ENCODE peak calls at places on chromosomes 4 and X, in five cellular contexts. G, E, Y, C and S are unnamed samples. For H3K4me1, the result is how much of the 10 kb centered on the place peaks cover.

GRCh38 chr4:20383283-20383682 is 131.6 kb downstream of the SLIT2 start:
- DNase-seq in G (no peak), E (no peak), Y (no peak), C (no peak), S (no peak)

GRCh38 chr4:156873776-156874175 is 97.8 kb downstream of the PDGFC start:
- DNase-seq in G (no peak), E (no peak), Y (no peak), C (no peak), S (no peak)

GRCh38 chr4:108453366-108453765 is 167.0 kb upstream of the RPL34 start:
- DNase-seq in G (no peak), E (no peak), Y (no peak), C (no peak), S (no peak)

GRCh38 chr4:10333942-10334341 is 123.3 kb downstream of the ZNF518B start:
- DNase-seq in G (no peak), E (no peak), Y (no peak), C (no peak), S (peak)

GRCh38 chr4:71460368-71460767 is 121.5 kb downstream of the SLC4A4 start:
- DNase-seq in G (no peak), E (no peak), Y (no peak), C (no peak), S (no peak)

GRCh38 chr4:15917297-15917696 is 21.2 kb downstream of the FGFBP1 start:
- DNase-seq in G (no peak), E (no peak), Y (no peak), C (no peak), S (no peak)

GRCh38 chrX:11724122-11725017 is 33.7 kb upstream of the MSL3 start:
- DNase-seq in G (no peak), E (peak), Y (no peak), C (no peak), S (peak)

GRCh38 chrX:11509786-11510185 is 155.9 kb downstream of the ARHGAP6 start:
- DNase-seq in G (no peak), E (no peak), Y (no peak), C (no peak), S (peak)

GRCh38 chr4:139457318-139457717 is 3.4 kb downstream of the RAB33B start:
- DNase-seq in G (no peak), E (no peak), Y (no peak), C (no peak), S (no peak)

GRCh38 chrX:72714471-72714916 is 388 bp upstream of the PHKA1 start:
- DNase-seq in G (peak), E (peak), Y (peak), C (peak), S (peak)

GRCh38 chrX:20060961-20061868 is 55.5 kb downstream of the MAP7D2 start:
- DNase-seq in G (no peak), E (no peak), Y (no peak), C (no peak), S (no peak)

GRCh38 chrX:10109695-10110094 is 47.1 kb upstream of the CLCN4 start:
- DNase-seq in G (peak), E (no peak), Y (no peak), C (no peak), S (no peak)

GRCh38 chrX:10110984-10111363 is 45.8 kb upstream of the CLCN4 start:
- DNase-seq in G (no peak), E (no peak), Y (no peak), C (no peak), S (no peak)

GRCh38 chrX:10110316-10110932 is 46.4 kb upstream of the CLCN4 start:
- DNase-seq in G (no peak), E (no peak), Y (no peak), C (no peak), S (no peak)

GRCh38 chrX:10112510-10112909 is 44.3 kb upstream of the CLCN4 start:
- DNase-seq in G (no peak), E (no peak), Y (no peak), C (no peak), S (no peak)

GRCh38 chrX:10111364-10112148 is 45.2 kb upstream of the CLCN4 start:
- DNase-seq in G (no peak), E (no peak), Y (no peak), C (peak), S (no peak)
- H3K4me1 ChIP-seq in G (under half), E (under half), Y (under half), C (under half), S (under half)

GRCh38 chr4:185738851-185739250 is 73.1 kb downstream of the SORBS2 start:
- DNase-seq in G (no peak), E (no peak), Y (no peak), C (no peak), S (no peak)
- H3K4me3 ChIP-seq in G (no peak), E (no peak), Y (no peak), C (peak), S (no peak)

GRCh38 chrX:114095789-114096188 is 488.1 kb upstream of the HTR2C start:
- DNase-seq in G (no peak), E (no peak), Y (no peak), C (no peak), S (no peak)
- TF ChIP-seq CTCF in G (no peak), E (no peak), Y (no peak), C (no peak), S (no peak)

DNA sequence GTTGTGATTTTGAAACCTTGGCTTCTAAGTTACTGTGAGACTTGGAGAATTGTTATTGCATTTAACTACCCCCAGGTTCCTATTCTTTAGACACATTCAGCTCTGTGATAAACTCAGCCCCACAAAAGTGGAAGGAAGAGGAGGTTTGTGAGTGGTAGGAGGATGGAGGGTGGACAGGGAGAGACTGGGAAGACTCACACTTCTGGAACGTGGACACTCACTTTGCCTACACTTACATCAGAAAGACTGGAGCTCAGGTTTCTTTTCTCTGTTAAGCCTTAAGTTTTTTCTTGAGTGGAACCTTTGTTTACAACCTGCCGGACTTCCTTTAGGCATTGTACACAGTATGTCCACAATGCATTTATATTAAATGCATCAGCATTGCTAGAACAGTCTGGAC is 99.0 kb downstream of the AREG start:
- DNase-seq in G (no peak), E (no peak), Y (no peak), C (no peak), S (no peak)
- H3K4me1 ChIP-seq in G (under half), E (under half), Y (under half), C (under half), S (half or more)

GRCh38 chr4:148061795-148062194 is 329.9 kb downstream of the ARHGAP10 start:
- DNase-seq in G (no peak), E (no peak), Y (no peak), C (no peak), S (no peak)

GRCh38 chr4:148061139-148061476 is 329.2 kb downstream of the ARHGAP10 start:
- DNase-seq in G (no peak), E (no peak), Y (no peak), C (no peak), S (no peak)

GRCh38 chr4:148062301-148062950 is 330.5 kb downstream of the ARHGAP10 start:
- DNase-seq in G (no peak), E (no peak), Y (no peak), C (no peak), S (no peak)

GRCh38 chr4:148059617-148060180 is 327.8 kb downstream of the ARHGAP10 start:
- DNase-seq in G (no peak), E (no peak), Y (no peak), C (no peak), S (no peak)

DNA sequence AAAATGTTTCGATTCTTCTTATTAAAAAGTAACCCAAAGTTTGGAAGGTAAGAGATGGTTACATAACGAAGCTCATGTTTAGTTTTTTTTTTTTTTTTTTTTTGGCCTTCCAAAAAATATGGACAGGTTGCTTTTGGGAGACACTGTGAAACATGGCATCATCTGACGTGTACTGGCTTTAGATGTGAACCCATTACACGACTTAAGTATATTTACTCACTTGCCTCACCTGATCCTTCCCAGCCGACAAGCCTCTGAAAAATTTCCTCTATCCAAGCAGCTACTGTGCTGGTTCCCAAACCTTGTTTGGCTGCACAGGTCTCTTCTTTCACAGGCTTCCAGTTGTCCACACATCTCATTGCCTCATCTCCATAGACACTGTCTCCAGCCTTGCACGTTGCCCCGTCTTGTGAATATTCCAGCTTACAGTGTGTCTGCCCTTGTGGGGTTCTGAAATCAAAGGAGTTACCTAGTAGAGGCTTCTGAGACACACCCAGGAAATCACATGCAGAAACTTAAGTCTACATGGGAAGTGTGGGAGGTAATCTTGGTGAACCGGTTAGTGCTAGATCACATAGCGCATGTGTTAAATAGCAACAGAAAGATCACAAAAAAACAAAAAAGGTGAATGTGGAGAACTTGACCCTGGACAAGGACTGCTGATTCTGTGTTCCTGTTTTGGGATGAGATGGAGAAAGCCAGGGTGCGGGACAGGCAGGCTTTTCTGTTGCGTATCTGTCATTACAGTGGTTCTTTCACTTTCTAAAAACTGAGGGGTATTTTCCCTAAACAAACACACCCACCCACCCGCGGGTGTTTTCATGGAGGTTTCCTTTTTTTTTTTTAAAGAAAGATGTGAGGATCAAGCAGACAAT is 328.6 kb downstream of the ARHGAP10 start:
- DNase-seq in G (no peak), E (no peak), Y (no peak), C (no peak), S (no peak)
- H3K4me3 ChIP-seq in G (no peak), E (no peak), Y (no peak), C (no peak), S (no peak)

GRCh38 chrX:76850851-76851250 is 423.3 kb downstream of the MAGEE1 start:
- DNase-seq in G (no peak), E (no peak), Y (no peak), C (no peak), S (no peak)
- TF ChIP-seq CTCF in G (no peak), E (peak), Y (no peak), C (no peak), S (no peak)

GRCh38 chr4:123557857-123558536 is 161.4 kb downstream of the SPRY1 start:
- DNase-seq in G (no peak), E (no peak), Y (no peak), C (no peak), S (no peak)
- H3K4me1 ChIP-seq in G (under half), E (under half), Y (half or more), C (under half), S (half or more)

DNA sequence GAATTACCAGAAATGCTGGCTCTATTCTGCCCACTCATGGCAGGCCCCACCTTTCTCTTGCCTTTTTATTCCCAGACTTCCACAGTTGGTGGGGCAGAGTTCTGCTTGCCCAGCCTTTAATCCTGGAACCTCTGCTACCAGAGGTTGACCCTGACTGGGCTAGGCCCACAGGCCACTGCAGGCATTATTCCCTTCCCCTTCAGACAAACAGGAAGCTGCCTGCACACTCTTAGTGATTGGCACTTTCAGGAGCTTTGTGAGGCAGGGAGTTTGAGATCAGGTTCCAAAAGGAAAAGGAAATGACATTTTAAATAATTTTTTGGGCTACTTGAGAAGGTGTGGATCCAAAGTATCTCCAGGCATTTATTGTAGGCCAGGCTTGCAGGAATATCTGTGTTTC is 18.8 kb downstream of the MSN start:
- DNase-seq in G (no peak), E (no peak), Y (no peak), C (no peak), S (no peak)
- H3K4me3 ChIP-seq in G (no peak), E (no peak), Y (no peak), C (no peak), S (no peak)

GRCh38 chrX:100413231-100413630 is 3.2 kb upstream of the PCDH19 start:
- DNase-seq in G (no peak), E (peak), Y (peak), C (peak), S (no peak)
- TF ChIP-seq CTCF in G (peak), E (peak), Y (no peak), C (peak), S (no peak)